ENCODE peak calls at places on chromosome 20, in seven cellular contexts. F, M, J, I, P, S and T are unnamed samples.

GRCh38 chr20:41029150-41029872 is 689 bp downstream of the TOP1 start:
- DNase-seq in F (peak), P (no peak), S (no peak), I (no peak), J (no peak), M (peak), T (no peak)

GRCh38 chr20:39607124-39607523 is 645.0 kb downstream of the DHX35 start:
- DNase-seq in F (no peak), J (no peak), S (peak), M (no peak), P (no peak), I (no peak), T (no peak)

GRCh38 chr20:62740286-62741141 is 31.9 kb downstream of the NTSR1 start:
- DNase-seq in M (peak), F (no peak), I (peak), J (peak), S (peak), P (peak), T (peak)

GRCh38 chr20:38604873-38605303 is 3.3 kb downstream of the ARHGAP40 start:
- DNase-seq in S (peak), P (peak), I (no peak), F (no peak), J (no peak), M (no peak), T (no peak)

GRCh38 chr20:17441745-17442144 is 89.4 kb downstream of the BFSP1 start:
- DNase-seq in F (no peak), M (no peak), I (no peak), S (no peak), P (no peak), J (no peak), T (no peak)

GRCh38 chr20:62578294-62578897 is 63.9 kb upstream of the SLCO4A1 start:
- DNase-seq in I (no peak), M (no peak), J (no peak), S (no peak), F (no peak), P (no peak), T (peak)

GRCh38 chr20:44104807-44105517 is 82.0 kb downstream of the JPH2 start:
- DNase-seq in S (peak), M (no peak), F (no peak), P (no peak), J (no peak), I (no peak), T (peak)

GRCh38 chr20:23304616-23305015 is 46.0 kb upstream of the NXT1 start:
- DNase-seq in I (no peak), F (no peak), S (no peak), M (no peak), J (no peak), P (no peak), T (no peak)

GRCh38 chr20:22719250-22719649 is 134.9 kb upstream of the FOXA2 start:
- DNase-seq in M (peak), S (no peak), I (no peak), F (no peak), P (peak), J (no peak), T (no peak)

GRCh38 chr20:45067087-45067486 is 33.8 kb downstream of the KCNS1 start:
- DNase-seq in I (no peak), S (no peak), M (no peak), F (no peak), P (no peak), J (no peak), T (no peak)

GRCh38 chr20:17456226-17456625 is 75.0 kb downstream of the BFSP1 start:
- DNase-seq in I (no peak), P (no peak), J (no peak), M (no peak), F (no peak), S (no peak), T (peak)

GRCh38 chr20:44858959-44859358 is 26.5 kb upstream of the YWHAB start:
- DNase-seq in I (no peak), P (no peak), S (no peak), F (no peak), M (no peak), J (no peak), T (no peak)

GRCh38 chr20:24050119-24050518 is 61.5 kb upstream of the GGTLC1 start:
- DNase-seq in J (no peak), F (no peak), S (no peak), I (no peak), P (no peak), M (no peak), T (no peak)

GRCh38 chr20:46088409-46089075 is 1.2 kb downstream of the NCOA5 start:
- DNase-seq in J (no peak), I (no peak), P (no peak), M (no peak), S (peak), F (no peak), T (peak)

GRCh38 chr20:45433316-45433715 is 17.4 kb downstream of the PIGT start:
- DNase-seq in S (peak), I (no peak), P (no peak), J (peak), M (no peak), F (no peak), T (peak)

GRCh38 chr20:8788831-8789230 is 280.1 kb upstream of the PLCB4 start:
- DNase-seq in S (no peak), F (no peak), P (no peak), I (no peak), J (no peak), M (no peak), T (no peak)

GRCh38 chr20:59933849-59934585 is 580 bp upstream of the SYCP2 start:
- DNase-seq in M (peak), I (peak), F (peak), S (peak), P (peak), J (no peak), T (peak)

GRCh38 chr20:49045440-49046086 is 549 bp upstream of the CSE1L start:
- DNase-seq in P (peak), F (no peak), I (no peak), S (no peak), J (no peak), M (no peak), T (peak)

GRCh38 chr20:11153819-11154218 is 480.0 kb upstream of the JAG1 start:
- DNase-seq in J (peak), S (peak), M (no peak), F (no peak), P (no peak), I (no peak), T (peak)

GRCh38 chr20:20772492-20773047 is 60.1 kb upstream of the RALGAPA2 start:
- DNase-seq in S (no peak), M (no peak), I (no peak), P (no peak), F (no peak), J (no peak), T (no peak)

GRCh38 chr20:1844723-1845523 is 50.3 kb upstream of the SIRPA start:
- DNase-seq in J (no peak), I (no peak), F (no peak), S (peak), P (peak), M (no peak), T (no peak)

GRCh38 chr20:40497781-40498691 is 191.0 kb downstream of the MAFB start:
- DNase-seq in S (peak), I (no peak), F (no peak), P (no peak), J (no peak), M (no peak), T (no peak)

GRCh38 chr20:34037121-34037520 is 43.4 kb downstream of the RALY start:
- DNase-seq in J (no peak), I (no peak), M (no peak), P (peak), S (peak), F (no peak), T (no peak)

GRCh38 chr20:58006346-58007316 is 221.8 kb downstream of the ANKRD60 start:
- DNase-seq in S (no peak), I (no peak), M (no peak), F (no peak), J (no peak), P (no peak), T (no peak)

GRCh38 chr20:19502169-19502568 is 255.9 kb upstream of the RIN2 start:
- DNase-seq in I (no peak), S (no peak), P (no peak), J (no peak), F (no peak), M (no peak), T (peak)

GRCh38 chr20:53813728-53814459 is 220.3 kb upstream of the ZNF217 start:
- DNase-seq in M (no peak), S (no peak), I (no peak), P (no peak), J (no peak), F (no peak), T (no peak)

GRCh38 chr20:43839793-43840199 is 74.9 kb upstream of the TOX2 start:
- DNase-seq in F (no peak), S (no peak), P (no peak), M (no peak), I (no peak), J (no peak), T (no peak)

GRCh38 chr20:12673352-12673751 is 335.4 kb upstream of the SPTLC3 start:
- DNase-seq in F (no peak), I (no peak), M (no peak), S (no peak), J (no peak), P (no peak), T (no peak)

GRCh38 chr20:50508171-50508761 is 1.9 kb upstream of the PTPN1 start:
- DNase-seq in M (no peak), S (no peak), J (no peak), I (no peak), P (no peak), F (no peak), T (peak)

GRCh38 chr20:1401431-1401907 is 8.6 kb upstream of the FKBP1A start:
- DNase-seq in M (no peak), P (no peak), I (no peak), S (no peak), J (no peak), F (no peak), T (no peak)

GRCh38 chr20:50689864-50690263 is 1.5 kb downstream of the RIPOR3 start:
- DNase-seq in M (no peak), S (no peak), I (no peak), F (no peak), P (peak), J (no peak), T (no peak)

GRCh38 chr20:25006431-25007167 is 14.0 kb upstream of the APMAP start:
- DNase-seq in S (no peak), P (no peak), F (no peak), I (no peak), M (no peak), J (no peak), T (no peak)

GRCh38 chr20:14696937-14697336 is 359.5 kb upstream of the FLRT3 start:
- DNase-seq in J (no peak), I (no peak), S (no peak), F (no peak), P (no peak), M (no peak), T (no peak)

GRCh38 chr20:23142162-23143050 is 56.3 kb upstream of the CD93 start:
- DNase-seq in P (no peak), M (no peak), F (no peak), I (no peak), S (no peak), J (no peak), T (no peak)

GRCh38 chr20:57652865-57653545 is 32.8 kb upstream of the ZBP1 start:
- DNase-seq in I (no peak), S (no peak), M (no peak), J (no peak), F (no peak), P (peak), T (no peak)

GRCh38 chr20:9054176-9054575 is 14.7 kb upstream of the PLCB4 start:
- DNase-seq in I (no peak), M (no peak), P (no peak), J (no peak), S (peak), F (no peak), T (peak)